ENCODE peak calls at places on chromosomes 7 and 10, in nine cellular contexts. G is astrocyte; Q is tibial nerve; F is NCI-H2081; K is stimulated activated naive CD8-positive, alpha-beta T cell treated with anti-CD3 and anti-CD28 coated beads, Interleukin-15, Interleukin-2, amounts not matched to agents 100 U/mL and 50 U/mL, for 24 hours; M is activated CD4-positive, alpha-beta T cell treated with anti-CD3 and anti-CD28 coated beads for 24 hours; O is sigmoid colon; A is left cardiac atrium; S is AG04450. E is an unnamed sample.

GRCh38 chr7:2779086-2779485 is 65.0 kb downstream of the GNA12 start:
- DNase-seq in G (no peak), Q (no peak), F (no peak), K (no peak), M (no peak), O (no peak), A (no peak), S (no peak), E (no peak)

GRCh38 chr10:26448706-26449435 is 10.7 kb downstream of the APBB1IP start:
- DNase-seq in G (no peak), Q (no peak), F (no peak), K (peak; percentile 64), M (no peak), O (no peak), A (no peak), S (no peak), E (no peak)

GRCh38 chr10:11225935-11226334 is 208.3 kb downstream of the CELF2 start:
- DNase-seq in G (no peak), Q (no peak), F (peak; percentile 14), K (peak; percentile 69), M (peak; percentile 54), O (no peak), A (peak; percentile 38), S (no peak), E (no peak)

GRCh38 chr7:34069676-34070075 is 164.3 kb downstream of the BMPER start:
- DNase-seq in G (peak; percentile 44), Q (no peak), F (no peak), K (no peak), M (no peak), O (no peak), A (no peak), S (no peak), E (no peak)

GRCh38 chr10:15168296-15168780 is at the start of gene NMT2:
- DNase-seq in G (peak; percentile 55), Q (no peak), F (peak; percentile 87), K (no peak), M (no peak), O (no peak), A (peak; percentile 88), S (no peak), E (peak; percentile 94)

GRCh38 chr10:45058580-45058979 is 57.9 kb downstream of the ZNF22 start:
- DNase-seq in G (no peak), Q (no peak), F (no peak), K (no peak), M (no peak), O (no peak), A (no peak), S (no peak), E (no peak)

GRCh38 chr10:124049484-124049883 is 43.9 kb downstream of the CHST15 start:
- DNase-seq in G (peak; percentile 45), Q (no peak), F (no peak), K (no peak), M (no peak), O (no peak), A (no peak), S (no peak), E (peak; percentile 15)

GRCh38 chr7:48141551-48141950 is 29.7 kb upstream of the ABCA13 start:
- DNase-seq in G (no peak), Q (no peak), F (no peak), K (no peak), M (no peak), O (no peak), A (no peak), S (no peak), E (no peak)

GRCh38 chr7:13990319-13990983 is 985 bp upstream of the ETV1 start:
- DNase-seq in G (peak; percentile 62), Q (no peak), F (peak; percentile 92), K (peak; percentile 15), M (no peak), O (peak; percentile 73), A (peak; percentile 43), S (no peak), E (no peak)

GRCh38 chr7:150417239-150417638 is 33.2 kb upstream of the GIMAP8 start:
- DNase-seq in G (no peak), Q (no peak), F (no peak), K (no peak), M (no peak), O (no peak), A (no peak), S (no peak), E (peak; percentile 44)

GRCh38 chr10:99612167-99612831 is 7.9 kb downstream of the SLC25A28 start:
- DNase-seq in G (peak; percentile 12), Q (no peak), F (peak; percentile 41), K (peak; percentile 19), M (no peak), O (no peak), A (no peak), S (peak; percentile 13), E (no peak)

GRCh38 chr10:1382711-1383110 is 326.5 kb downstream of the WDR37 start:
- DNase-seq in G (no peak), Q (no peak), F (no peak), K (no peak), M (no peak), O (no peak), A (no peak), S (no peak), E (peak; percentile 59)

GRCh38 chr7:95725170-95725569 is 47.2 kb upstream of the DYNC1I1 start:
- DNase-seq in G (no peak), Q (no peak), F (peak; percentile 31), K (no peak), M (no peak), O (no peak), A (no peak), S (no peak), E (no peak)

GRCh38 chr7:134368851-134369533 is 52.3 kb upstream of the SLC35B4 start:
- DNase-seq in G (peak; percentile 79), Q (no peak), F (no peak), K (no peak), M (no peak), O (no peak), A (peak; percentile 21), S (peak; percentile 23), E (no peak)

GRCh38 chr7:151382079-151382885 is 27.6 kb downstream of the WDR86 start:
- DNase-seq in G (no peak), Q (no peak), F (no peak), K (peak; percentile 24), M (no peak), O (no peak), A (no peak), S (no peak), E (peak; percentile 88)

GRCh38 chr7:152959610-152960009 is 200.1 kb downstream of the ACTR3B start:
- DNase-seq in G (no peak), Q (no peak), F (no peak), K (no peak), M (no peak), O (no peak), A (no peak), S (no peak), E (no peak)

GRCh38 chr10:104323085-104323484 is 15.2 kb downstream of the ITPRIP start:
- DNase-seq in G (no peak), Q (peak; percentile 4), F (no peak), K (no peak), M (no peak), O (peak; percentile 40), A (no peak), S (no peak), E (no peak)

GRCh38 chr7:158252081-158252836 is 335.4 kb downstream of the PTPRN2 start:
- DNase-seq in G (no peak), Q (peak; percentile 5), F (no peak), K (no peak), M (no peak), O (peak; percentile 50), A (no peak), S (no peak), E (no peak)

GRCh38 chr10:23630880-23631279 is 192.0 kb downstream of the OTUD1 start:
- DNase-seq in G (no peak), Q (no peak), F (no peak), K (no peak), M (no peak), O (no peak), A (no peak), S (no peak), E (no peak)

GRCh38 chr10:101466016-101466912 is 112.3 kb downstream of the BTRC start:
- DNase-seq in G (no peak), Q (no peak), F (no peak), K (no peak), M (no peak), O (no peak), A (no peak), S (no peak), E (no peak)

GRCh38 chr10:76185476-76186255 is 754.2 kb downstream of the LRMDA start:
- DNase-seq in G (no peak), Q (no peak), F (no peak), K (no peak), M (no peak), O (no peak), A (no peak), S (no peak), E (no peak)

GRCh38 chr7:106895246-106895864 is 30.3 kb downstream of the PIK3CG start:
- DNase-seq in G (no peak), Q (no peak), F (no peak), K (peak; percentile 35), M (no peak), O (no peak), A (no peak), S (no peak), E (no peak)

GRCh38 chr10:7383442-7383841 is 27.4 kb downstream of the SFMBT2 start:
- DNase-seq in G (no peak), Q (no peak), F (no peak), K (no peak), M (no peak), O (no peak), A (no peak), S (no peak), E (no peak)

GRCh38 chr10:80699602-80700039 is 161.9 kb downstream of the SH2D4B start:
- DNase-seq in G (peak; percentile 22), Q (peak; percentile 61), F (peak; percentile 53), K (peak; percentile 84), M (peak; percentile 73), O (peak; percentile 80), A (peak; percentile 82), S (peak; percentile 20), E (no peak)

GRCh38 chr7:34299066-34299465 is 359.0 kb upstream of the NPSR1 start:
- DNase-seq in G (no peak), Q (no peak), F (no peak), K (no peak), M (no peak), O (no peak), A (no peak), S (no peak), E (no peak)

GRCh38 chr7:38615665-38616064 is 15.5 kb downstream of the AMPH start:
- DNase-seq in G (no peak), Q (no peak), F (no peak), K (no peak), M (no peak), O (no peak), A (no peak), S (no peak), E (no peak)

GRCh38 chr10:131475043-131475442 is 163.5 kb upstream of the TCERG1L start:
- DNase-seq in G (no peak), Q (no peak), F (no peak), K (no peak), M (no peak), O (no peak), A (no peak), S (no peak), E (no peak)

GRCh38 chr7:84663224-84663623 is 468.6 kb upstream of the SEMA3A start:
- DNase-seq in G (no peak), Q (no peak), F (no peak), K (no peak), M (no peak), O (no peak), A (no peak), S (no peak), E (no peak)

GRCh38 chr7:1536768-1537630 is 6.5 kb downstream of the MAFK start:
- DNase-seq in G (peak; percentile 97), Q (peak; percentile 92), F (no peak), K (no peak), M (no peak), O (peak; percentile 99), A (peak; percentile 97), S (peak; percentile 98), E (peak; percentile 100)

GRCh38 chr7:31432166-31432565 is 81.7 kb upstream of the ITPRID1 start:
- DNase-seq in G (no peak), Q (no peak), F (no peak), K (no peak), M (no peak), O (no peak), A (no peak), S (no peak), E (no peak)

GRCh38 chr7:124171068-124171467 is 138.2 kb upstream of the TMEM229A start:
- DNase-seq in G (no peak), Q (no peak), F (no peak), K (no peak), M (no peak), O (no peak), A (no peak), S (peak; percentile 37), E (no peak)